ENCODE peak calls at places on chromosomes 5 and 9, in four cellular contexts. One of them, this sample, is unnamed.

GRCh38 chr5:84383816-84384603 is 670 bp downstream of the EDIL3 start:
- DNase-seq in keratinocyte: no peak
- DNase-seq in endodermal cell: peak; percentile 91
- DNase-seq in dorsolateral prefrontal cortex: peak; percentile 77
- DNase-seq in this sample: no peak

GRCh38 chr9:4497855-4498254 is 7.6 kb downstream of the SLC1A1 start:
- DNase-seq in keratinocyte: no peak
- DNase-seq in dorsolateral prefrontal cortex: no peak
- DNase-seq in endodermal cell: no peak
- DNase-seq in this sample: no peak

GRCh38 chr5:71873202-71873601 is 154.1 kb downstream of the CARTPT start:
- DNase-seq in endodermal cell: no peak
- DNase-seq in dorsolateral prefrontal cortex: no peak
- DNase-seq in keratinocyte: peak; percentile 26
- DNase-seq in this sample: no peak

GRCh38 chr5:132451387-132451786 is 39.2 kb downstream of the IRF1 start:
- DNase-seq in keratinocyte: no peak
- DNase-seq in endodermal cell: peak; percentile 60
- DNase-seq in dorsolateral prefrontal cortex: no peak
- DNase-seq in this sample: no peak

GRCh38 chr9:69122391-69123141 is 51.5 kb upstream of the TJP2 start:
- DNase-seq in endodermal cell: peak; percentile 75
- DNase-seq in keratinocyte: no peak
- DNase-seq in dorsolateral prefrontal cortex: no peak
- DNase-seq in this sample: no peak

GRCh38 chr5:43602456-43602817 is 543 bp upstream of the NNT start:
- DNase-seq in endodermal cell: no peak
- DNase-seq in keratinocyte: no peak
- DNase-seq in dorsolateral prefrontal cortex: no peak
- DNase-seq in this sample: no peak

GRCh38 chr9:72951520-72952393 is 1.1 kb downstream of the ALDH1A1 start:
- DNase-seq in endodermal cell: no peak
- DNase-seq in dorsolateral prefrontal cortex: no peak
- DNase-seq in keratinocyte: no peak
- DNase-seq in this sample: no peak

GRCh38 chr9:16062542-16063240 is 509.8 kb downstream of the CCDC171 start:
- DNase-seq in keratinocyte: peak; percentile 95
- DNase-seq in dorsolateral prefrontal cortex: no peak
- DNase-seq in endodermal cell: peak; percentile 28
- DNase-seq in this sample: peak; percentile 95

GRCh38 chr5:147072591-147072990 is 162.2 kb upstream of the STK32A start:
- DNase-seq in dorsolateral prefrontal cortex: no peak
- DNase-seq in keratinocyte: no peak
- DNase-seq in endodermal cell: no peak
- DNase-seq in this sample: no peak

GRCh38 chr5:43115968-43116367 is 4.7 kb upstream of the ZNF131 start:
- DNase-seq in keratinocyte: no peak
- DNase-seq in endodermal cell: no peak
- DNase-seq in dorsolateral prefrontal cortex: no peak
- DNase-seq in this sample: no peak

GRCh38 chr5:175386526-175386925 is 57.5 kb downstream of the DRD1 start:
- DNase-seq in endodermal cell: no peak
- DNase-seq in dorsolateral prefrontal cortex: no peak
- DNase-seq in keratinocyte: no peak
- DNase-seq in this sample: no peak

GRCh38 chr5:35129921-35130485 is 82.3 kb upstream of the AGXT2 start:
- DNase-seq in keratinocyte: peak; percentile 30
- DNase-seq in dorsolateral prefrontal cortex: no peak
- DNase-seq in endodermal cell: no peak
- DNase-seq in this sample: no peak

GRCh38 chr5:90135979-90136378 is 273.6 kb downstream of the CETN3 start:
- DNase-seq in keratinocyte: no peak
- DNase-seq in dorsolateral prefrontal cortex: no peak
- DNase-seq in endodermal cell: peak; percentile 89
- DNase-seq in this sample: no peak

GRCh38 chr5:108728566-108729305 is 19.0 kb upstream of the FER start:
- DNase-seq in endodermal cell: no peak
- DNase-seq in keratinocyte: no peak
- DNase-seq in dorsolateral prefrontal cortex: no peak
- DNase-seq in this sample: no peak

GRCh38 chr5:29649321-29649720 is 1544.2 kb upstream of the CDH6 start:
- DNase-seq in dorsolateral prefrontal cortex: no peak
- DNase-seq in keratinocyte: no peak
- DNase-seq in endodermal cell: no peak
- DNase-seq in this sample: no peak

GRCh38 chr5:127700237-127700766 is 2.9 kb upstream of the CCDC192 start:
- DNase-seq in keratinocyte: no peak
- DNase-seq in dorsolateral prefrontal cortex: no peak
- DNase-seq in endodermal cell: no peak
- DNase-seq in this sample: no peak

GRCh38 chr9:88777498-88778312 is 213.6 kb upstream of the S1PR3 start:
- DNase-seq in endodermal cell: no peak
- DNase-seq in dorsolateral prefrontal cortex: no peak
- DNase-seq in keratinocyte: no peak
- DNase-seq in this sample: no peak

GRCh38 chr5:180098991-180099732 is 27.6 kb upstream of the RNF130 start:
- DNase-seq in keratinocyte: no peak
- DNase-seq in dorsolateral prefrontal cortex: peak; percentile 33
- DNase-seq in endodermal cell: no peak
- DNase-seq in this sample: no peak

GRCh38 chr9:133958756-133959155 is 33.4 kb downstream of the VAV2 start:
- DNase-seq in dorsolateral prefrontal cortex: no peak
- DNase-seq in endodermal cell: no peak
- DNase-seq in keratinocyte: no peak
- DNase-seq in this sample: no peak

GRCh38 chr9:128323192-128323730 is 622 bp downstream of the COQ4 start:
- DNase-seq in endodermal cell: no peak
- DNase-seq in dorsolateral prefrontal cortex: no peak
- DNase-seq in keratinocyte: no peak
- DNase-seq in this sample: no peak

GRCh38 chr5:83827111-83827541 is 106.5 kb upstream of the HAPLN1 start:
- DNase-seq in dorsolateral prefrontal cortex: no peak
- DNase-seq in endodermal cell: no peak
- DNase-seq in keratinocyte: no peak
- DNase-seq in this sample: no peak

GRCh38 chr5:64646169-64646568 is 44.1 kb upstream of the SHISAL2B start:
- DNase-seq in keratinocyte: no peak
- DNase-seq in dorsolateral prefrontal cortex: no peak
- DNase-seq in endodermal cell: no peak
- DNase-seq in this sample: no peak

GRCh38 chr9:93520523-93520922 is 55.9 kb upstream of the PHF2 start:
- DNase-seq in keratinocyte: no peak
- DNase-seq in dorsolateral prefrontal cortex: no peak
- DNase-seq in endodermal cell: no peak
- DNase-seq in this sample: no peak
- TF ChIP-seq CTCF in keratinocyte: no peak
- TF ChIP-seq CTCF in dorsolateral prefrontal cortex: no peak
- TF ChIP-seq CTCF in endodermal cell: no peak
- TF ChIP-seq CTCF in this sample: no peak

GRCh38 chr9:138070815-138071214 is 193.2 kb downstream of the CACNA1B start:
- DNase-seq in keratinocyte: no peak
- DNase-seq in dorsolateral prefrontal cortex: peak; percentile 28
- DNase-seq in endodermal cell: peak; percentile 30
- DNase-seq in this sample: no peak
- H3K27me3 ChIP-seq in keratinocyte: no peaks in the 10 kb centered on the region
- H3K27me3 ChIP-seq in dorsolateral prefrontal cortex: no peaks in the 10 kb centered on the region
- H3K27me3 ChIP-seq in endodermal cell: no peaks in the 10 kb centered on the region
- H3K27me3 ChIP-seq in this sample: no peaks in the 10 kb centered on the region

GRCh38 chr9:124450241-124450924 is at the start of gene ADGRD2:
- DNase-seq in dorsolateral prefrontal cortex: no peak
- DNase-seq in keratinocyte: no peak
- DNase-seq in endodermal cell: peak; percentile 97
- DNase-seq in this sample: no peak

GRCh38 chr9:124449381-124450151 is 685 bp upstream of the ADGRD2 start:
- DNase-seq in endodermal cell: no peak
- DNase-seq in keratinocyte: no peak
- DNase-seq in dorsolateral prefrontal cortex: no peak
- DNase-seq in this sample: no peak

GRCh38 chr9:124452326-124452725 is 2.1 kb downstream of the ADGRD2 start:
- DNase-seq in endodermal cell: peak; percentile 47
- DNase-seq in dorsolateral prefrontal cortex: no peak
- DNase-seq in keratinocyte: no peak
- DNase-seq in this sample: no peak

GRCh38 chr9:124452841-124453585 is 2.8 kb downstream of the ADGRD2 start:
- DNase-seq in keratinocyte: no peak
- DNase-seq in dorsolateral prefrontal cortex: no peak
- DNase-seq in endodermal cell: no peak
- DNase-seq in this sample: no peak

GRCh38 chr9:124450931-124451661 is 845 bp downstream of the ADGRD2 start:
- DNase-seq in dorsolateral prefrontal cortex: no peak
- DNase-seq in endodermal cell: peak; percentile 63
- DNase-seq in keratinocyte: no peak
- DNase-seq in this sample: no peak
- H3K4me3 ChIP-seq in dorsolateral prefrontal cortex: no peak overlapping the region
- H3K4me3 ChIP-seq in endodermal cell: peak overlapping the region; percentile 66
- H3K4me3 ChIP-seq in keratinocyte: no peak overlapping the region
- H3K4me3 ChIP-seq in this sample: no peak overlapping the region

GRCh38 chr5:14778789-14779070 is 92.8 kb downstream of the ANKH start:
- DNase-seq in endodermal cell: peak; percentile 53
- DNase-seq in keratinocyte: no peak
- DNase-seq in dorsolateral prefrontal cortex: no peak
- DNase-seq in this sample: no peak
- TF ChIP-seq CTCF in endodermal cell: peak; percentile 62
- TF ChIP-seq CTCF in keratinocyte: peak; percentile 24
- TF ChIP-seq CTCF in dorsolateral prefrontal cortex: no peak
- TF ChIP-seq CTCF in this sample: no peak

GRCh38 chr9:136663311-136663679 is 579 bp downstream of the EGFL7 start:
- DNase-seq in keratinocyte: no peak
- DNase-seq in endodermal cell: no peak
- DNase-seq in dorsolateral prefrontal cortex: no peak
- DNase-seq in this sample: no peak
- H3K27me3 ChIP-seq in keratinocyte: peaks cover 52% of the 10 kb centered on the region
- H3K27me3 ChIP-seq in endodermal cell: no peaks in the 10 kb centered on the region
- H3K27me3 ChIP-seq in dorsolateral prefrontal cortex: no peaks in the 10 kb centered on the region
- H3K27me3 ChIP-seq in this sample: peaks cover 38% of the 10 kb centered on the region

DNA sequence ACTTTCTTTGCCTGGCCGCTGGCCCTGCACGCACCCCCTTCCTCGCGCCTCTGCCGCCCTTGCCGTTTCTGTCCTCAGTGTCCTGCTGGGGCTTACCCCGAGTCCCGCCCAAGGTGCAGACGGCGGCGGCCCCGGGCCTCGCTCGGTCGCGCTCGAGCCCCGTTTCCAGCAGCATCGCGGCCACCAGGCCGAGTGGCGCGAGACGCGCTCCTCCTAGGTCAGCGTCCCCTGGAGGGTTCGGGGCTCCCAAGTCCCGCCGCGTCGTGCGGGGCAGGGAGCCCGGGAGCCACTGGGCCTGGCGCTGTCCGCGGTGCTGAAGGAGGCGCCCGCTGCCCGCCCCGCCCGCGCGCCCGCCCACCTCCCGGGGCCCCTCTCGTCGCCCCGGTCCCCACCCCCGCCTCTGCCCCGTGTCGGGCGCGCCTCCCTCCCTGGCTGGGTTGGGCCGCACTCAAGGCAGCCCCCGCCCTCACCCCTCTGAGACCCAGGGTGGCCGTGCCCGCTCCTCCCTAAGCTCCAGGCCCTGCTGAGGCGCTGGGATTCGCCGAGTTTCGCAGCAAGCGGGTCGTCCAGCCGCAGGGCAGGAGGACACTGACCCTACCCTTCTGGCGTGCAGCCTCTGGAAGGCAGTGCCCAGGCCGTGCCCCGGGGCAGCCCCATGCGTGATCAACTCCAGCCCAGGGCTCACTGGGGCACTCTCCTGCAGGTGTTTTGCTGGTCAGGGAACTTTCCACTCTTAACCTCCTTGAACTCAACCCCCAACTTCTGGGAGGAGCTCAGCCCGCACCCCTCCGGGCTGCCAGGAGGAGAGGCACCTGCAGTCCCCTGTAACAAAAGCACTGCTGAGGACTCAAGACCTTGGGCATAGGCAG is at the start of gene LHX3:
- DNase-seq in keratinocyte: no peak
- DNase-seq in endodermal cell: peak; percentile 86
- DNase-seq in dorsolateral prefrontal cortex: no peak
- DNase-seq in this sample: no peak
- H3K4me3 ChIP-seq in keratinocyte: no peak within 1 kb of the TSS
- H3K4me3 ChIP-seq in endodermal cell: no peak within 1 kb of the TSS
- H3K4me3 ChIP-seq in dorsolateral prefrontal cortex: no peak within 1 kb of the TSS
- H3K4me3 ChIP-seq in this sample: no peak within 1 kb of the TSS